ENCODE peak calls at places on chromosomes 5 and 9, in five cellular contexts. M, N, F, D and K are unnamed samples.

GRCh38 chr5:167870055-167870454 is 421.4 kb upstream of the WWC1 start:
- DNase-seq in N (no peak), M (no peak), F (no peak), D (peak), K (no peak)

GRCh38 chr5:128579111-128579510 is 41.1 kb upstream of the FBN2 start:
- DNase-seq in N (no peak), F (no peak), M (peak), D (peak), K (no peak)

GRCh38 chr9:113523421-113524141 is 60.1 kb downstream of the RGS3 start:
- DNase-seq in F (peak), N (no peak), D (peak), M (no peak), K (no peak)

GRCh38 chr5:77743181-77743580 is 33.0 kb downstream of the TBCA start:
- DNase-seq in D (no peak), M (no peak), F (no peak), N (no peak), K (no peak)

GRCh38 chr9:88870627-88871026 is 120.6 kb upstream of the S1PR3 start:
- DNase-seq in N (no peak), M (no peak), D (no peak), F (no peak), K (no peak)

GRCh38 chr5:174314261-174314660 is 268.8 kb downstream of the NSG2 start:
- DNase-seq in N (no peak), M (no peak), D (no peak), F (no peak), K (no peak)

GRCh38 chr5:148454576-148454975 is 70.8 kb downstream of the FBXO38 start:
- DNase-seq in F (no peak), N (no peak), M (no peak), D (no peak), K (no peak)

GRCh38 chr5:78008356-78008967 is 232.3 kb upstream of the TBCA start:
- DNase-seq in F (peak), N (no peak), D (peak), M (peak), K (peak)

GRCh38 chr5:15807861-15808260 is 307.9 kb downstream of the FBXL7 start:
- DNase-seq in N (no peak), D (peak), F (no peak), M (no peak), K (no peak)

GRCh38 chr9:28624771-28625170 is 1051.5 kb upstream of the C9orf72 start:
- DNase-seq in M (no peak), D (no peak), F (no peak), N (no peak), K (no peak)

GRCh38 chr5:74141053-74141452 is 499.5 kb downstream of the ENC1 start:
- DNase-seq in D (no peak), F (no peak), M (no peak), N (no peak), K (no peak)

GRCh38 chr5:58341485-58341884 is 118.4 kb downstream of the PLK2 start:
- DNase-seq in N (no peak), M (no peak), D (no peak), F (no peak), K (no peak)